ENCODE peak calls at places on chromosomes 13 and 19, in seven cellular contexts. One of them, this sample, is unnamed.
A peak's percentile ranks its signal among the peaks of the same experiment; 100 is the strongest.

GRCh38 chr13:34044041-34044440 is 226.1 kb downstream of the RFC3 start:
- DNase-seq in Calu3: no peak
- DNase-seq in testis: no peak
- DNase-seq in endothelial cell: no peak
- DNase-seq in dorsolateral prefrontal cortex: peak; percentile 21
- DNase-seq in glutamatergic neuron: no peak
- DNase-seq in sigmoid colon: no peak
- DNase-seq in this sample: peak; percentile 36

GRCh38 chr13:98853791-98854191 is 101.3 kb upstream of the SLC15A1 start:
- DNase-seq in Calu3: no peak
- DNase-seq in testis: no peak
- DNase-seq in glutamatergic neuron: no peak
- DNase-seq in sigmoid colon: no peak
- DNase-seq in dorsolateral prefrontal cortex: no peak
- DNase-seq in endothelial cell: no peak
- DNase-seq in this sample: peak; percentile 55

GRCh38 chr19:11160119-11160768 is 4.7 kb upstream of the SPC24 start:
- DNase-seq in sigmoid colon: no peak
- DNase-seq in glutamatergic neuron: no peak
- DNase-seq in testis: no peak
- DNase-seq in Calu3: no peak
- DNase-seq in dorsolateral prefrontal cortex: no peak
- DNase-seq in endothelial cell: no peak
- DNase-seq in this sample: peak; percentile 87

GRCh38 chr19:49499030-49499670 is 2.9 kb downstream of the RPS11 start:
- DNase-seq in Calu3: no peak
- DNase-seq in testis: peak; percentile 64
- DNase-seq in dorsolateral prefrontal cortex: no peak
- DNase-seq in sigmoid colon: no peak
- DNase-seq in endothelial cell: no peak
- DNase-seq in glutamatergic neuron: no peak
- DNase-seq in this sample: no peak

GRCh38 chr19:50334741-50335421 is 5.7 kb upstream of the KCNC3 start:
- DNase-seq in Calu3: no peak
- DNase-seq in sigmoid colon: no peak
- DNase-seq in dorsolateral prefrontal cortex: no peak
- DNase-seq in glutamatergic neuron: no peak
- DNase-seq in endothelial cell: no peak
- DNase-seq in testis: no peak
- DNase-seq in this sample: no peak

GRCh38 chr13:75482070-75482819 is at the start of gene TBC1D4:
- DNase-seq in dorsolateral prefrontal cortex: peak; percentile 64
- DNase-seq in endothelial cell: peak; percentile 90
- DNase-seq in sigmoid colon: peak; percentile 89
- DNase-seq in glutamatergic neuron: peak; percentile 85
- DNase-seq in testis: peak; percentile 90
- DNase-seq in Calu3: peak; percentile 73
- DNase-seq in this sample: peak; percentile 89

GRCh38 chr19:41957838-41958366 is 1.2 kb downstream of the RABAC1 start:
- DNase-seq in dorsolateral prefrontal cortex: peak; percentile 60
- DNase-seq in Calu3: peak; percentile 89
- DNase-seq in sigmoid colon: peak; percentile 79
- DNase-seq in glutamatergic neuron: peak; percentile 70
- DNase-seq in endothelial cell: peak; percentile 77
- DNase-seq in testis: peak; percentile 72
- DNase-seq in this sample: peak; percentile 83

GRCh38 chr13:97262058-97262457 is 39.9 kb downstream of the MBNL2 start:
- DNase-seq in glutamatergic neuron: no peak
- DNase-seq in sigmoid colon: no peak
- DNase-seq in endothelial cell: no peak
- DNase-seq in dorsolateral prefrontal cortex: no peak
- DNase-seq in testis: no peak
- DNase-seq in Calu3: no peak
- DNase-seq in this sample: no peak

GRCh38 chr13:42883771-42884170 is 102.4 kb downstream of the FAM216B start:
- DNase-seq in sigmoid colon: no peak
- DNase-seq in glutamatergic neuron: peak; percentile 74
- DNase-seq in testis: peak; percentile 46
- DNase-seq in dorsolateral prefrontal cortex: no peak
- DNase-seq in Calu3: peak; percentile 1
- DNase-seq in endothelial cell: no peak
- DNase-seq in this sample: peak; percentile 79

GRCh38 chr13:21670006-21670882 is 629 bp upstream of the FGF9 start:
- DNase-seq in sigmoid colon: peak; percentile 74
- DNase-seq in endothelial cell: peak; percentile 62
- DNase-seq in glutamatergic neuron: peak; percentile 76
- DNase-seq in Calu3: peak; percentile 52
- DNase-seq in testis: peak; percentile 49
- DNase-seq in dorsolateral prefrontal cortex: no peak
- DNase-seq in this sample: peak; percentile 51

GRCh38 chr19:29687244-29687896 is 22.1 kb downstream of the PLEKHF1 start:
- DNase-seq in endothelial cell: no peak
- DNase-seq in testis: no peak
- DNase-seq in glutamatergic neuron: no peak
- DNase-seq in Calu3: no peak
- DNase-seq in dorsolateral prefrontal cortex: no peak
- DNase-seq in sigmoid colon: peak; percentile 86
- DNase-seq in this sample: peak; percentile 96

GRCh38 chr19:10602330-10603083 is 15.4 kb upstream of the AP1M2 start:
- DNase-seq in glutamatergic neuron: peak; percentile 92
- DNase-seq in dorsolateral prefrontal cortex: peak; percentile 73
- DNase-seq in endothelial cell: peak; percentile 91
- DNase-seq in testis: peak; percentile 92
- DNase-seq in sigmoid colon: peak; percentile 91
- DNase-seq in Calu3: peak; percentile 76
- DNase-seq in this sample: peak; percentile 71

GRCh38 chr19:39402417-39403297 is 4.0 kb upstream of the ZFP36 start:
- DNase-seq in dorsolateral prefrontal cortex: peak; percentile 73
- DNase-seq in Calu3: peak; percentile 88
- DNase-seq in glutamatergic neuron: peak; percentile 61
- DNase-seq in endothelial cell: peak; percentile 81
- DNase-seq in testis: peak; percentile 93
- DNase-seq in sigmoid colon: peak; percentile 97
- DNase-seq in this sample: peak; percentile 91

GRCh38 chr19:927044-927706 is 1.3 kb downstream of the ARID3A start:
- DNase-seq in dorsolateral prefrontal cortex: no peak
- DNase-seq in Calu3: no peak
- DNase-seq in testis: no peak
- DNase-seq in sigmoid colon: peak; percentile 93
- DNase-seq in endothelial cell: peak; percentile 64
- DNase-seq in glutamatergic neuron: peak; percentile 79
- DNase-seq in this sample: peak; percentile 61

GRCh38 chr19:928471-929259 is 2.8 kb downstream of the ARID3A start:
- DNase-seq in endothelial cell: no peak
- DNase-seq in sigmoid colon: no peak
- DNase-seq in testis: no peak
- DNase-seq in Calu3: no peak
- DNase-seq in dorsolateral prefrontal cortex: no peak
- DNase-seq in glutamatergic neuron: no peak
- DNase-seq in this sample: peak; percentile 22

GRCh38 chr19:927707-928401 is 2.0 kb downstream of the ARID3A start:
- DNase-seq in Calu3: no peak
- DNase-seq in dorsolateral prefrontal cortex: no peak
- DNase-seq in endothelial cell: no peak
- DNase-seq in glutamatergic neuron: no peak
- DNase-seq in testis: no peak
- DNase-seq in sigmoid colon: no peak
- DNase-seq in this sample: no peak

GRCh38 chr19:931860-932646 is 6.2 kb downstream of the ARID3A start:
- DNase-seq in Calu3: no peak
- DNase-seq in testis: no peak
- DNase-seq in endothelial cell: no peak
- DNase-seq in sigmoid colon: no peak
- DNase-seq in dorsolateral prefrontal cortex: no peak
- DNase-seq in glutamatergic neuron: no peak
- DNase-seq in this sample: no peak

GRCh38 chr19:929523-930258 is 3.9 kb downstream of the ARID3A start:
- DNase-seq in sigmoid colon: no peak
- DNase-seq in dorsolateral prefrontal cortex: no peak
- DNase-seq in testis: no peak
- DNase-seq in glutamatergic neuron: no peak
- DNase-seq in endothelial cell: no peak
- DNase-seq in Calu3: no peak
- DNase-seq in this sample: no peak
- TF ChIP-seq CTCF in sigmoid colon: no peak
- TF ChIP-seq CTCF in dorsolateral prefrontal cortex: no peak
- TF ChIP-seq CTCF in testis: no peak
- TF ChIP-seq CTCF in glutamatergic neuron: no peak
- TF ChIP-seq CTCF in endothelial cell: no peak
- TF ChIP-seq CTCF in Calu3: no peak
- TF ChIP-seq CTCF in this sample: no peak

DNA sequence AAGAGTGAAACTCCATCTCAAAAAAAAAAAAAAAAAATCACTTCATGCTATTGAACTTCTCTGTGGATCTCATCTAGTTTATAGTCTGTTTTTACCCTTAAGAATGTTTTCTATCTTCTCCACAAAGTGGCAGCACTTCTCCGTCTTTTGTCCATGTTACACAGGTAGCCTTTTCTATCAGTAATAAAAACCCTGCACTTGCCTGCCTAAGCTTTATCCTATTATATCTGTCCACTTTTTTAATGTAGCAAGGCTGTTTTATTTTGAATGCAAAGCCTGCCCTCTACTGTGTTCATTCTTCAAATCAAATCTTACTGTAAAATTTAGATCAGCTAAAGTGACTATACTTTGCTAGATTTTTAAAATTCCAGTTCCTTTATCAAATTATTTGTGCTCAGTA is 124.0 kb downstream of the STOML3 start:
- DNase-seq in dorsolateral prefrontal cortex: no peak
- DNase-seq in sigmoid colon: no peak
- DNase-seq in glutamatergic neuron: no peak
- DNase-seq in Calu3: no peak
- DNase-seq in endothelial cell: no peak
- DNase-seq in testis: no peak
- DNase-seq in this sample: no peak
- TF ChIP-seq CTCF in dorsolateral prefrontal cortex: no peak
- TF ChIP-seq CTCF in sigmoid colon: no peak
- TF ChIP-seq CTCF in glutamatergic neuron: no peak
- TF ChIP-seq CTCF in Calu3: no peak
- TF ChIP-seq CTCF in endothelial cell: no peak
- TF ChIP-seq CTCF in testis: no peak
- TF ChIP-seq CTCF in this sample: no peak

DNA sequence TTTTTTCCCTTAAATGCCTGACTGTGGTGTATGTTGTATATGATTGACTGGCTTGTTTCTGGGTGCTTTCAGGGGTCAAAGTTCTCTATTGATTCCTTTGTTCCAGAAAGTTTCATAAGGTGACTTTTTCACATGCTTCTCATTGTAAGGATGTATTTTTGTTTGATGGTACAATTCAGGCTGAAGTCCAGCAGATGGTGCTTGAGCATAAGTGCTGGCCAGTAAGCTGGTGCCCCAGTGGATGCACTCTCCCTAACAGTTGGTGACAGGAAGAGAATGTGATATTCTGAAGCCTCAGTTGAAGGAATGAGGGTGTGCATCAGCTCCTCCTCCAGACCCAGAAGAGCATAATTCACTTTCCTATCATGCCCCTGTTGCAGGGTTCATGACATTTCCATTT is 1941.6 kb upstream of the PRR20A start:
- DNase-seq in testis: peak; percentile 52
- DNase-seq in sigmoid colon: no peak
- DNase-seq in dorsolateral prefrontal cortex: no peak
- DNase-seq in glutamatergic neuron: peak; percentile 18
- DNase-seq in Calu3: no peak
- DNase-seq in endothelial cell: no peak
- DNase-seq in this sample: no peak
- TF ChIP-seq CTCF in testis: no peak
- TF ChIP-seq CTCF in sigmoid colon: no peak
- TF ChIP-seq CTCF in dorsolateral prefrontal cortex: no peak
- TF ChIP-seq CTCF in glutamatergic neuron: no peak
- TF ChIP-seq CTCF in Calu3: no peak
- TF ChIP-seq CTCF in endothelial cell: no peak
- TF ChIP-seq CTCF in this sample: no peak

GRCh38 chr19:3612330-3612729 is 5.7 kb upstream of the TBXA2R start:
- DNase-seq in Calu3: no peak
- DNase-seq in sigmoid colon: no peak
- DNase-seq in endothelial cell: no peak
- DNase-seq in glutamatergic neuron: no peak
- DNase-seq in dorsolateral prefrontal cortex: no peak
- DNase-seq in testis: no peak
- DNase-seq in this sample: no peak
- TF ChIP-seq CTCF in Calu3: no peak
- TF ChIP-seq CTCF in sigmoid colon: no peak
- TF ChIP-seq CTCF in endothelial cell: no peak
- TF ChIP-seq CTCF in glutamatergic neuron: no peak
- TF ChIP-seq CTCF in dorsolateral prefrontal cortex: no peak
- TF ChIP-seq CTCF in testis: no peak
- TF ChIP-seq CTCF in this sample: no peak

DNA sequence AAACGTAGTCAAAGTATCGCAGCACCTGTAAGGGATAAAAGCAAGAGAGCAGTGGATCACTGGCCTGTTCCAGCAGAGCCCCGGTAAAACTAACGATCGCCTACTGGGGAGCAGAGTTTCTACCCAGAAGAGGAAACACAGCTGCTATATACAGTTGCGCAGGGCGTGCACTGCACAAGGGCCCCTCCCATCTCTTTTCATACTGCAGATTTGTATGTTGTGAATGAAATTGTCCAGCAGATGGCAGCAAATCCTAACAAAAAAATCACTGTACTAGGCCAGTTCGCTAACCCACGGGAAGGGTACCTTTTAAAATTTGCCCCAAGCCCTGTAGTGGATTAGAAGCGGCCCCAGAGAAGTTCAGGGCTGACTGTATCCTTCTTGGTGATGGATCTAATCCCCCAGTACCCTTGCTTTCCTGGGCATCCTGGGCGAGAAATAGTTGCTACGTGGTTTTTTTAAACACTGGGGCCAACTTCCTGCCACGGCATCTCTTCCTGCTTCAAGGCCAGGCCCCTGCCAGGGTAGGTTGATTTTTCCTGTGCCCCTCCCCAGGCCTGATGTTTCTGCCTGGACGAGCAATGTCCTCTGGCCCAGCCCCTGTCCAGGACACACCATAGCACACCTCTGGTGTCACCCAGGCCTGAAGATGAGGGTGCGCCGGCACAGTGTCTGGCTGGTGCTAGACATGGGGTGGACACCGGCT is 127.0 kb downstream of the IER2 start:
- DNase-seq in Calu3: peak; percentile 56
- DNase-seq in endothelial cell: peak; percentile 70
- DNase-seq in dorsolateral prefrontal cortex: peak; percentile 67
- DNase-seq in sigmoid colon: no peak
- DNase-seq in testis: peak; percentile 63
- DNase-seq in glutamatergic neuron: peak; percentile 47
- DNase-seq in this sample: peak; percentile 77
- TF ChIP-seq CTCF in Calu3: peak; percentile 21
- TF ChIP-seq CTCF in endothelial cell: peak; percentile 91
- TF ChIP-seq CTCF in dorsolateral prefrontal cortex: peak; percentile 84
- TF ChIP-seq CTCF in sigmoid colon: peak; percentile 59
- TF ChIP-seq CTCF in testis: peak; percentile 54
- TF ChIP-seq CTCF in glutamatergic neuron: peak; percentile 73
- TF ChIP-seq CTCF in this sample: peak; percentile 42

GRCh38 chr13:48078251-48078656 is 16.6 kb downstream of the MED4 start:
- DNase-seq in endothelial cell: no peak
- DNase-seq in glutamatergic neuron: no peak
- DNase-seq in Calu3: peak; percentile 14
- DNase-seq in testis: no peak
- DNase-seq in dorsolateral prefrontal cortex: no peak
- DNase-seq in sigmoid colon: no peak
- DNase-seq in this sample: no peak
- TF ChIP-seq CTCF in endothelial cell: no peak
- TF ChIP-seq CTCF in glutamatergic neuron: no peak
- TF ChIP-seq CTCF in Calu3: no peak
- TF ChIP-seq CTCF in testis: no peak
- TF ChIP-seq CTCF in dorsolateral prefrontal cortex: no peak
- TF ChIP-seq CTCF in sigmoid colon: no peak
- TF ChIP-seq CTCF in this sample: peak; percentile 14

This sample was measured in cardiac fibroblast.